ENCODE peak calls at places on chromosomes 4 and X, in four cellular contexts. One of them, this sample, is unnamed.

GRCh38 chr4:54098375-54098774 is 1.6 kb upstream of the GSX2 start:
- DNase-seq in CD8-positive, alpha-beta T cell: no peak
- DNase-seq in neural progenitor cell: peak; percentile 65
- DNase-seq in Ammon's horn: no peak
- DNase-seq in this sample: no peak

GRCh38 chr4:8293131-8293975 is 23.8 kb downstream of the HTRA3 start:
- DNase-seq in neural progenitor cell: no peak
- DNase-seq in Ammon's horn: no peak
- DNase-seq in CD8-positive, alpha-beta T cell: no peak
- DNase-seq in this sample: no peak

GRCh38 chr4:68451246-68452211 is 4.3 kb downstream of the TMPRSS11E start:
- DNase-seq in neural progenitor cell: no peak
- DNase-seq in Ammon's horn: no peak
- DNase-seq in CD8-positive, alpha-beta T cell: no peak
- DNase-seq in this sample: no peak

GRCh38 chr4:23401572-23401971 is 488.3 kb downstream of the PPARGC1A start:
- DNase-seq in CD8-positive, alpha-beta T cell: no peak
- DNase-seq in Ammon's horn: no peak
- DNase-seq in neural progenitor cell: no peak
- DNase-seq in this sample: no peak

GRCh38 chr4:17807446-17807845 is 3.1 kb downstream of the DCAF16 start:
- DNase-seq in Ammon's horn: no peak
- DNase-seq in neural progenitor cell: no peak
- DNase-seq in CD8-positive, alpha-beta T cell: no peak
- DNase-seq in this sample: no peak

GRCh38 chr4:159655547-159655946 is 552.7 kb downstream of the RAPGEF2 start:
- DNase-seq in neural progenitor cell: no peak
- DNase-seq in CD8-positive, alpha-beta T cell: no peak
- DNase-seq in Ammon's horn: no peak
- DNase-seq in this sample: no peak

GRCh38 chr4:84224522-84224921 is 274.6 kb downstream of the NKX6-1 start:
- DNase-seq in Ammon's horn: no peak
- DNase-seq in CD8-positive, alpha-beta T cell: no peak
- DNase-seq in neural progenitor cell: peak; percentile 38
- DNase-seq in this sample: no peak

GRCh38 chr4:26238426-26238781 is 82.4 kb upstream of the RBPJ start:
- DNase-seq in Ammon's horn: no peak
- DNase-seq in neural progenitor cell: no peak
- DNase-seq in CD8-positive, alpha-beta T cell: no peak
- DNase-seq in this sample: no peak

GRCh38 chr4:173990126-173990878 is 293.2 kb downstream of the FBXO8 start:
- DNase-seq in Ammon's horn: peak; percentile 25
- DNase-seq in CD8-positive, alpha-beta T cell: no peak
- DNase-seq in neural progenitor cell: peak; percentile 75
- DNase-seq in this sample: no peak

GRCh38 chr4:17033256-17034245 is 135.1 kb upstream of the LDB2 start:
- DNase-seq in CD8-positive, alpha-beta T cell: no peak
- DNase-seq in neural progenitor cell: no peak
- DNase-seq in Ammon's horn: no peak
- DNase-seq in this sample: no peak

GRCh38 chr4:142648378-142648777 is 197.7 kb downstream of the INPP4B start:
- DNase-seq in Ammon's horn: peak; percentile 6
- DNase-seq in CD8-positive, alpha-beta T cell: no peak
- DNase-seq in neural progenitor cell: peak; percentile 17
- DNase-seq in this sample: no peak

GRCh38 chr4:66564901-66565648 is 894.8 kb upstream of the EPHA5 start:
- DNase-seq in neural progenitor cell: no peak
- DNase-seq in CD8-positive, alpha-beta T cell: no peak
- DNase-seq in Ammon's horn: no peak
- DNase-seq in this sample: no peak

GRCh38 chr4:78645853-78646757 is 94.5 kb downstream of the ANXA3 start:
- DNase-seq in Ammon's horn: peak; percentile 84
- DNase-seq in CD8-positive, alpha-beta T cell: no peak
- DNase-seq in neural progenitor cell: no peak
- DNase-seq in this sample: no peak

GRCh38 chr4:105992641-105993305 is 97.5 kb downstream of the NPNT start:
- DNase-seq in neural progenitor cell: no peak
- DNase-seq in Ammon's horn: no peak
- DNase-seq in CD8-positive, alpha-beta T cell: no peak
- DNase-seq in this sample: no peak

GRCh38 chrX:132956421-132957210 is 1.8 kb downstream of the HS6ST2 start:
- DNase-seq in CD8-positive, alpha-beta T cell: no peak
- DNase-seq in neural progenitor cell: peak; percentile 39
- DNase-seq in Ammon's horn: no peak
- DNase-seq in this sample: no peak

GRCh38 chrX:117972681-117973080 is 143.9 kb downstream of the KLHL13 start:
- DNase-seq in neural progenitor cell: no peak
- DNase-seq in Ammon's horn: no peak
- DNase-seq in CD8-positive, alpha-beta T cell: no peak
- DNase-seq in this sample: no peak

GRCh38 chrX:104370089-104370488 is 115.4 kb upstream of the ESX1 start:
- DNase-seq in Ammon's horn: peak; percentile 10
- DNase-seq in neural progenitor cell: peak; percentile 6
- DNase-seq in CD8-positive, alpha-beta T cell: no peak
- DNase-seq in this sample: no peak

GRCh38 chr4:4853921-4854648 is 5.4 kb upstream of the MSX1 start:
- DNase-seq in Ammon's horn: no peak
- DNase-seq in CD8-positive, alpha-beta T cell: no peak
- DNase-seq in neural progenitor cell: no peak
- DNase-seq in this sample: no peak

GRCh38 chr4:40763228-40763716 is 13.5 kb downstream of the NSUN7 start:
- DNase-seq in CD8-positive, alpha-beta T cell: no peak
- DNase-seq in Ammon's horn: no peak
- DNase-seq in neural progenitor cell: no peak
- DNase-seq in this sample: no peak